ENCODE peak calls at places on chromosome 16, in four cellular contexts. B, A, C and H are unnamed samples.

GRCh38 chr16:66409156-66409555 is 17.9 kb upstream of the BEAN1 start:
- DNase-seq in A (no peak), B (no peak), C (no peak), H (no peak)

GRCh38 chr16:74563828-74564263 is 43.1 kb downstream of the GLG1 start:
- DNase-seq in A (no peak), B (no peak), C (no peak), H (peak; percentile 64)

GRCh38 chr16:67120025-67120424 is 10.3 kb downstream of the PHAF1 start:
- DNase-seq in B (no peak), A (no peak), C (no peak), H (no peak)

GRCh38 chr16:15427648-15428239 is 6.6 kb upstream of the BMERB1 start:
- DNase-seq in B (peak; percentile 61), C (no peak), A (peak; percentile 45), H (peak; percentile 82)

GRCh38 chr16:4700997-4701743 is 7.8 kb downstream of the NUDT16L1 start:
- DNase-seq in A (no peak), C (no peak), B (no peak), H (no peak)

GRCh38 chr16:80570106-80570478 is 29.3 kb downstream of the DYNLRB2 start:
- DNase-seq in A (no peak), B (no peak), C (no peak), H (no peak)

GRCh38 chr16:9033125-9033830 is 58.2 kb upstream of the HAPSTR1 start:
- DNase-seq in A (no peak), B (peak; percentile 63), C (no peak), H (no peak)

GRCh38 chr16:88999457-89000206 is 22.6 kb upstream of the CBFA2T3 start:
- DNase-seq in C (no peak), B (no peak), A (no peak), H (no peak)

GRCh38 chr16:4911831-4912422 is 25.0 kb downstream of the PPL start:
- DNase-seq in C (no peak), B (no peak), A (no peak), H (no peak)

GRCh38 chr16:58533751-58534470 is 18.6 kb downstream of the SETD6 start:
- DNase-seq in B (no peak), C (no peak), A (no peak), H (peak; percentile 73)

GRCh38 chr16:88882358-88883030 is 16.0 kb upstream of the PABPN1L start:
- DNase-seq in A (no peak), C (no peak), B (no peak), H (no peak)

GRCh38 chr16:8655184-8655717 is 19.2 kb upstream of the ABAT start:
- DNase-seq in A (no peak), C (no peak), B (no peak), H (no peak)

GRCh38 chr16:67006930-67007658 is 18.7 kb downstream of the CES4A start:
- DNase-seq in C (no peak), B (no peak), A (no peak), H (no peak)

GRCh38 chr16:87722590-87723223 is 43.1 kb downstream of the KLHDC4 start:
- DNase-seq in C (no peak), B (no peak), A (no peak), H (no peak)
- H3K4me1 ChIP-seq in C (no peaks in the 10 kb centered on the region), B (no peaks in the 10 kb centered on the region), A (peaks cover 3% of the 10 kb centered on the region), H (peaks cover 4% of the 10 kb centered on the region)

GRCh38 chr16:68907297-68907999 is 64.1 kb downstream of the TANGO6 start:
- DNase-seq in B (no peak), C (no peak), A (no peak), H (no peak)

GRCh38 chr16:68902376-68903345 is 59.3 kb downstream of the TANGO6 start:
- DNase-seq in C (no peak), B (no peak), A (no peak), H (no peak)

GRCh38 chr16:68898026-68898425 is 54.7 kb downstream of the TANGO6 start:
- DNase-seq in C (no peak), A (no peak), B (no peak), H (no peak)

GRCh38 chr16:68900009-68900408 is 56.7 kb downstream of the TANGO6 start:
- DNase-seq in B (no peak), A (no peak), C (no peak), H (no peak)

DNA sequence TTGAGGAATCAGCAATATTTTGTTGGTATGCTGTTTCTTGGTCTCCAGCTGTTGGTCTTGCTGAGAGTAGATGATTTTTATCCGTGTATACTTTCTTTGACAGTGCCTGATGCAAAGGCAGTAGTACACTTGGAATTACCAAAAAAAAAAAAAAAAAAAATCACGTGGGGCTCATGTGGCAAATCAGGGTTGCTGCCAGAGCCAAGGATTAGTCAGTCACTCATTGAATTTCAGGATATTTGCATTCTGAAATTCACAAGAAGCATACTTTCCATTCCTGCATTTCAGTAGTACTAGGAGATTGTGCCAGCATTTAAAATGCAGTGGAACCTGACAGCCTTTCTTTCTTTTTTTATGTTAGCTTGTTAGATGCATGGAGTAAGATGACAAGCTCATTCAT is 58.6 kb downstream of the TANGO6 start:
- DNase-seq in C (no peak), A (no peak), B (no peak), H (no peak)
- H3K27ac ChIP-seq in C (no peak overlapping the region), A (no peak overlapping the region), B (no peak overlapping the region), H (no peak overlapping the region)

GRCh38 chr16:22814330-22815105 is 556 bp downstream of the HS3ST2 start:
- DNase-seq in C (no peak), A (no peak), B (no peak), H (no peak)
- H3K4me3 ChIP-seq in C (no peak overlapping the region), A (peak overlapping the region; percentile 18), B (no peak overlapping the region), H (peak overlapping the region; percentile 58)

GRCh38 chr16:81804134-81804610 is 25.1 kb downstream of the PLCG2 start:
- DNase-seq in C (no peak), B (no peak), A (no peak), H (no peak)
- H3K4me1 ChIP-seq in C (no peaks in the 10 kb centered on the region), B (no peaks in the 10 kb centered on the region), A (no peaks in the 10 kb centered on the region), H (no peaks in the 10 kb centered on the region)

GRCh38 chr16:17474037-17474436 is 3.3 kb upstream of the XYLT1 start:
- DNase-seq in C (no peak), B (no peak), A (no peak), H (no peak)
- H3K27ac ChIP-seq in C (no peak overlapping the region), B (no peak overlapping the region), A (peak overlapping the region; percentile 39), H (no peak overlapping the region)

GRCh38 chr16:85623997-85624601 is 11.0 kb downstream of the GSE1 start:
- DNase-seq in B (no peak), C (no peak), A (no peak), H (no peak)

GRCh38 chr16:85623250-85623649 is 10.1 kb downstream of the GSE1 start:
- DNase-seq in C (no peak), B (no peak), A (no peak), H (no peak)

GRCh38 chr16:85620403-85620802 is 7.3 kb downstream of the GSE1 start:
- DNase-seq in B (no peak), C (no peak), A (no peak), H (no peak)

GRCh38 chr16:85622683-85623082 is 9.6 kb downstream of the GSE1 start:
- DNase-seq in C (no peak), A (no peak), B (no peak), H (no peak)

GRCh38 chr16:85621698-85622433 is 8.7 kb downstream of the GSE1 start:
- DNase-seq in C (no peak), A (no peak), B (no peak), H (no peak)
- H3K4me3 ChIP-seq in C (no peak overlapping the region), A (no peak overlapping the region), B (no peak overlapping the region), H (no peak overlapping the region)